ENCODE peak calls at places on chromosome 10, in six cellular contexts. T is activated T-cell treated with anti-CD3 and anti-CD28 coated beads, Interleukin-2, amount 50 U/mL, for 48 hours; F is sigmoid colon; M is PC-3; Q is renal cortical epithelial cell; L is SW480. Z is an unnamed sample.

GRCh38 chr10:1509003-1509402 is 228.3 kb downstream of the ADARB2 start:
- DNase-seq in T (no peak), F (no peak), M (no peak), Q (no peak), L (no peak), Z (no peak)

GRCh38 chr10:107616463-107617131 is 452.1 kb upstream of the SORCS1 start:
- DNase-seq in T (no peak), F (no peak), M (no peak), Q (peak; percentile 55), L (no peak), Z (no peak)

GRCh38 chr10:62016477-62017140 is 115.1 kb downstream of the ARID5B start:
- DNase-seq in T (no peak), F (no peak), M (no peak), Q (no peak), L (no peak), Z (no peak)

GRCh38 chr10:80144302-80145131 is 12.0 kb downstream of the PLAC9 start:
- DNase-seq in T (peak; percentile 55), F (no peak), M (peak; percentile 97), Q (no peak), L (peak; percentile 80), Z (peak; percentile 59)

GRCh38 chr10:131697461-131698128 is 203.2 kb upstream of the PPP2R2D start:
- DNase-seq in T (no peak), F (no peak), M (no peak), Q (no peak), L (peak; percentile 4), Z (no peak)

GRCh38 chr10:130076681-130077080 is 33.9 kb downstream of the C10orf143 start:
- DNase-seq in T (no peak), F (no peak), M (no peak), Q (no peak), L (no peak), Z (no peak)

GRCh38 chr10:78920011-78920410 is 148.8 kb upstream of the ZMIZ1 start:
- DNase-seq in T (no peak), F (no peak), M (no peak), Q (no peak), L (no peak), Z (no peak)

GRCh38 chr10:118341678-118342637 is at the start of gene FAM204A:
- DNase-seq in T (peak; percentile 96), F (peak; percentile 96), M (peak; percentile 88), Q (peak; percentile 89), L (peak; percentile 88), Z (peak; percentile 96)

GRCh38 chr10:3807928-3808496 is 23.0 kb upstream of the KLF6 start:
- DNase-seq in T (no peak), F (no peak), M (no peak), Q (no peak), L (no peak), Z (no peak)

GRCh38 chr10:74542077-74542476 is 284.3 kb upstream of the KAT6B start:
- DNase-seq in T (no peak), F (peak; percentile 79), M (no peak), Q (peak; percentile 83), L (no peak), Z (no peak)

GRCh38 chr10:46515402-46516192 is 40.9 kb downstream of the GPRIN2 start:
- DNase-seq in T (peak; percentile 12), F (no peak), M (no peak), Q (no peak), L (no peak), Z (no peak)

GRCh38 chr10:21431799-21432198 is 93.7 kb downstream of the SKIDA1 start:
- DNase-seq in T (no peak), F (no peak), M (no peak), Q (no peak), L (no peak), Z (no peak)

GRCh38 chr10:61294131-61294530 is 159.1 kb downstream of the TMEM26 start:
- DNase-seq in T (no peak), F (no peak), M (no peak), Q (no peak), L (no peak), Z (no peak)

GRCh38 chr10:62264702-62265436 is 3.8 kb downstream of the RTKN2 start:
- DNase-seq in T (no peak), F (no peak), M (peak; percentile 99), Q (peak; percentile 94), L (peak; percentile 79), Z (no peak)

GRCh38 chr10:68992721-68993440 is 4.3 kb downstream of the KIFBP start:
- DNase-seq in T (no peak), F (peak; percentile 74), M (peak; percentile 36), Q (peak; percentile 85), L (no peak), Z (no peak)

GRCh38 chr10:123289432-123289831 is 135.2 kb downstream of the BUB3 start:
- DNase-seq in T (no peak), F (no peak), M (no peak), Q (no peak), L (no peak), Z (no peak)

GRCh38 chr10:48609899-48610584 is 5.2 kb upstream of the ARHGAP22 start:
- DNase-seq in T (no peak), F (no peak), M (no peak), Q (peak; percentile 69), L (no peak), Z (no peak)

GRCh38 chr10:104309980-104310978 is 28.0 kb downstream of the ITPRIP start:
- DNase-seq in T (no peak), F (peak; percentile 67), M (peak; percentile 77), Q (peak; percentile 56), L (no peak), Z (no peak)

GRCh38 chr10:49362596-49363260 is 33.2 kb downstream of the DRGX start:
- DNase-seq in T (no peak), F (peak; percentile 42), M (no peak), Q (peak; percentile 52), L (no peak), Z (no peak)

GRCh38 chr10:3429651-3430050 is 257.1 kb upstream of the PITRM1 start:
- DNase-seq in T (no peak), F (no peak), M (no peak), Q (no peak), L (no peak), Z (no peak)

GRCh38 chr10:24703700-24704099 is 20.0 kb downstream of the ARHGAP21 start:
- DNase-seq in T (no peak), F (no peak), M (no peak), Q (no peak), L (no peak), Z (no peak)

Z was measured in activated naive CD8-positive, alpha-beta T cell treated with anti-CD3 and anti-CD28 coated beads, Interleukin-2, amount 10 ng/mL, durations not matched to agents 7 days and 5 days.